ENCODE peak calls at places on chromosome 11, in five cellular contexts. O is neural progenitor cell, N is PC-9, Y is GM23248, J is hepatocyte. S is an unnamed sample.

GRCh38 chr11:130246719-130247118 is 68.0 kb downstream of the ZBTB44 start:
- DNase-seq in Y (peak; percentile 61), J (no peak), O (no peak), N (no peak), S (no peak)

GRCh38 chr11:33652407-33652806 is 48.2 kb downstream of the C11orf91 start:
- DNase-seq in J (no peak), O (no peak), Y (no peak), N (no peak), S (no peak)

GRCh38 chr11:43852057-43852636 is 28.5 kb upstream of the ALKBH3 start:
- DNase-seq in Y (peak; percentile 76), N (peak; percentile 56), O (peak; percentile 80), J (peak; percentile 74), S (peak; percentile 30)

GRCh38 chr11:78714539-78714938 is 139.9 kb upstream of the NARS2 start:
- DNase-seq in N (no peak), J (no peak), O (no peak), Y (no peak), S (no peak)

GRCh38 chr11:26556582-26556981 is 15.5 kb downstream of the MUC15 start:
- DNase-seq in O (no peak), N (peak; percentile 68), Y (no peak), J (peak; percentile 6), S (no peak)

GRCh38 chr11:123356539-123356938 is 73.5 kb upstream of the GRAMD1B start:
- DNase-seq in J (no peak), N (no peak), O (no peak), Y (no peak), S (no peak)

GRCh38 chr11:34564807-34565241 is 51.2 kb upstream of the ELF5 start:
- DNase-seq in N (no peak), Y (no peak), O (no peak), J (no peak), S (no peak)

GRCh38 chr11:22426915-22427314 is 88.7 kb downstream of the SLC17A6 start:
- DNase-seq in Y (peak; percentile 48), O (no peak), J (no peak), N (no peak), S (no peak)

GRCh38 chr11:67504950-67505561 is at the start of gene PITPNM1:
- DNase-seq in J (peak; percentile 86), Y (peak; percentile 69), N (no peak), O (peak; percentile 86), S (no peak)

GRCh38 chr11:114082767-114083181 is 23.3 kb downstream of the ZBTB16 start:
- DNase-seq in N (no peak), J (no peak), Y (no peak), O (no peak), S (no peak)

GRCh38 chr11:7759010-7759409 is 37.7 kb downstream of the OR5P2 start:
- DNase-seq in J (no peak), O (no peak), Y (no peak), N (no peak), S (no peak)

GRCh38 chr11:116691779-116692178 is 81.0 kb downstream of the BUD13 start:
- DNase-seq in O (peak; percentile 75), N (no peak), J (peak; percentile 68), Y (peak; percentile 52), S (no peak)

GRCh38 chr11:134240592-134240991 is 12.6 kb downstream of the THYN1 start:
- DNase-seq in N (no peak), J (no peak), Y (no peak), O (no peak), S (no peak)

GRCh38 chr11:111719379-111719778 is 46.8 kb downstream of the PPP2R1B start:
- DNase-seq in Y (peak; percentile 63), N (peak; percentile 29), J (no peak), O (no peak), S (no peak)

GRCh38 chr11:99534812-99535211 is 514.1 kb downstream of the CNTN5 start:
- DNase-seq in Y (no peak), N (no peak), J (no peak), O (no peak), S (no peak)

GRCh38 chr11:19985106-19985505 is 175.2 kb downstream of the DBX1 start:
- DNase-seq in Y (peak; percentile 59), J (no peak), N (no peak), O (no peak), S (no peak)

GRCh38 chr11:5992604-5993251 is 5.9 kb upstream of the OR52L1 start:
- DNase-seq in Y (peak; percentile 58), J (peak; percentile 37), O (peak; percentile 44), N (no peak), S (no peak)

DNA sequence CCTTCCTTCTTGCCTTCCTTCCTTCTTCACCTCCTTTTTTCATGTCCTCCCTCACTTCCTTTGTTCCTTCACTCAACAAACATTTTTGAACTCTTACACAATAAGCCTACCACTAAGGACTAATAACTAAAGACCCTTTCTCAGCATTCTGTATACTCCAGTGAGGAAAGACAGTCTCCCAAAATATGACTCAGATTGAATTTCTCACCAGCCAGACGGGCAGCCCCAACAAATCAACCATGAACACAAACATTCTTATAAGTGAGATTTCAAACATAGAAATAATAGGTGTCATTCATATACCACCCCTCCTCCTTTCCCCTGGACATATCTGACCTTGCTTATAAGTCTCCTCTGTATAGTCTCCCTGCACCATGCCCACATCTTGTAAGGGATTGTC is 1079.7 kb downstream of the OPCML start:
- DNase-seq in O (no peak), N (no peak), J (no peak), Y (no peak), S (no peak)
- H3K4me3 ChIP-seq in O (no peak overlapping the region), N (no peak overlapping the region), J (no peak overlapping the region), Y (no peak overlapping the region), S (no peak overlapping the region)

GRCh38 chr11:62544521-62545436 is 1.8 kb downstream of the AHNAK start:
- DNase-seq in N (no peak), O (peak; percentile 39), Y (peak; percentile 62), J (peak; percentile 55), S (no peak)

GRCh38 chr11:62547691-62548281 is 1.2 kb upstream of the AHNAK start:
- DNase-seq in N (no peak), Y (peak; percentile 41), O (peak; percentile 29), J (peak; percentile 53), S (no peak)

GRCh38 chr11:62545437-62546243 is 966 bp downstream of the AHNAK start:
- DNase-seq in N (peak; percentile 87), Y (peak; percentile 91), J (peak; percentile 94), O (peak; percentile 87), S (peak; percentile 91)

GRCh38 chr11:62546937-62547625 is 475 bp upstream of the AHNAK start:
- DNase-seq in J (peak; percentile 77), Y (peak; percentile 86), O (peak; percentile 62), N (peak; percentile 80), S (no peak)

DNA sequence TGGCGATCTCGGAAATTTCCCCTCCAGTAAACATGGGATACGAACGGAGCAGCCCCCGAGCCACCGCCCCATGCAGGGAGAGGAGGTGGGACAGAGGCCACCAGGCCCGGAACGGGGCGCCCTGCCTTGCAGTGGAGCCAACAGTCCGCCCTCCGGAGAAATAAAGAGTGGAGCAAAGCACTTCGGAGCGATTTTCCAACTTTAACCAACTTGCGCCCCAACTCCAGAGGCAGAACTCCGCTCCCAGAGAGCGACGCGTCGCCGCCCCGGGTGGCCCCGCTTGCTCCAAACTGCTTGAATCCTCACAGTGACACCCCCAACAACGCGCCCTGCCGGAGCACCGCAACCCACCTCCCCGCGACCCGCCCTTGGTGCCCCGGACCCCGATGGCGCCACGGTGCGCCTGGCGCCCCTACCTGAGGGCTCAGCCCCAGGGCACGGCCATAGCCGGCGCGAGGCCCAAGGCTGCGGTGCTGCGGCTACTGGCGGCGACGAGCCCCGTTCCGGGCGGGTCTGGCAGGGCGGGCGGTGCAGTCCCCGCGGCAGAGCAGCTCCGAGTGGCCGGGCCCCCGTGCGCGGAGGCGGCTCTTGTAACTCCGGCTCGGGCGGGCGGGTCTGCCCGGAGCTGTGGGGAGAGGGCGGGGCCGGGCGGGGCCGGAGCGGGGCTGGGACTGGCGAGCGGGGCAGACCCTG is at the start of gene AHNAK:
- DNase-seq in O (peak; percentile 86), N (no peak), J (peak; percentile 92), Y (peak; percentile 90), S (no peak)
- TF ChIP-seq EZH2 in O (no peak), N (no peak), J (no peak), Y (no peak), S (no peak)

DNA sequence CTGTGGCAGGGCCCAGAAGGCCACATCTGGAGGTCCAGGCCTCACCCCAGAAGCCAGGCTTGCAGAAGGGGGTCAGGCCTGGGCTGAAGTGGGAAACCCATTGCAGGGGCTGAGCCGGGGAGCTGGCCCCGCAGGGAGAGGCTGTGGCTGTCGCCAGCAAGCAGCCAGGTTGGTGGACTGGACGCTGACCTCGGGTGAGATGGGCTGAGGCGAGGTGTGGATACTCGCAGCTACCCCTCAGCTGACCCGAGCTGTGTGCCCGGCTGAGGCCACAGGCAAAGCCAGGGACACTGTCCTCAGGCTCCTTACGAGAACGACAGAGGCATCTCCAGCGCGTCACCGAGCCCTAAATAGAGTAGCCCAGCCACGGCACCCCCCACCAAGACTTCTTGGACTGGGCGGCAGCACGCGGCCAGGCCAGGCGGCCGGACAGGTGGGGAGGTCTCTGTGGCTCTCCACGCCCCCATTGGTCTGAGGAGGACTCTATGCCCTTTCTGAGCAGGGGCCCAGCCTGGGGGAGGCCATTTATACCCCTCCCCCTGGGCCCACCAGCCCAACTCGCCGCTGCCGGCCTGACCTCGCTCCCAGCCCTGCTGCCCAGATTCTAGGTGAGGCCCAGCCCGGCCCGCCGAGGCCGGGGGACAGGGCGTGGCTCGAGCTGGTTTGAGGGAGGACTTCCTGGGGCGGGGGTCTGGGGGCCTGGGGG is at the start of gene TNNI2:
- DNase-seq in N (no peak), J (no peak), Y (no peak), O (no peak), S (no peak)
- H3K4me3 ChIP-seq in N (no peak within 1 kb of the TSS), J (no peak within 1 kb of the TSS), Y (no peak within 1 kb of the TSS), O (no peak within 1 kb of the TSS), S (no peak within 1 kb of the TSS)

GRCh38 chr11:31521497-31522150 is 12.1 kb downstream of the ELP4 start:
- DNase-seq in Y (no peak), J (no peak), O (no peak), N (no peak), S (no peak)
- TF ChIP-seq EZH2 in Y (no peak), J (no peak), O (no peak), N (no peak), S (no peak)